ENCODE peak calls at places on chromosome 10, in seven cellular contexts. G is testis, L is heart right ventricle, Q is kidney epithelial cell, I is transverse colon, F is left ventricle myocardium inferior, S is Panc1. C is an unnamed sample. For H3K36me3, the result is how much of the 10 kb centered on the place peaks cover.

GRCh38 chr10:101229275-101230184 is at the start of gene LBX1:
- DNase-seq in S (no peak), Q (no peak), G (no peak), L (no peak), F (no peak), I (no peak), C (no peak)

GRCh38 chr10:49272251-49273081 is 26.5 kb upstream of the C10orf71 start:
- DNase-seq in G (no peak), L (peak), I (no peak), F (peak), Q (no peak), S (no peak), C (peak)

GRCh38 chr10:52446391-52446790 is 132.3 kb downstream of the DKK1 start:
- DNase-seq in F (no peak), I (no peak), Q (no peak), L (no peak), S (no peak), G (no peak), C (no peak)

GRCh38 chr10:47182934-47183725 is 116.9 kb upstream of the GDF10 start:
- DNase-seq in S (no peak), F (no peak), I (no peak), L (no peak), G (no peak), Q (no peak), C (no peak)

GRCh38 chr10:23818484-23818883 is 379.6 kb downstream of the OTUD1 start:
- DNase-seq in Q (no peak), I (no peak), S (no peak), L (no peak), F (no peak), G (no peak), C (no peak)

GRCh38 chr10:120749032-120749431 is 102.1 kb upstream of the WDR11 start:
- DNase-seq in G (no peak), S (no peak), L (no peak), Q (no peak), F (no peak), I (no peak), C (no peak)

GRCh38 chr10:116122664-116123063 is 150.3 kb downstream of the GFRA1 start:
- DNase-seq in F (no peak), S (no peak), I (no peak), G (no peak), L (no peak), Q (no peak), C (no peak)

GRCh38 chr10:5943536-5943935 is 33.8 kb downstream of the IL15RA start:
- DNase-seq in Q (no peak), I (no peak), G (no peak), S (no peak), F (peak), L (peak), C (peak)

GRCh38 chr10:44671321-44671720 is 239.8 kb upstream of the TMEM72 start:
- DNase-seq in L (no peak), Q (no peak), F (no peak), G (no peak), I (no peak), S (no peak), C (no peak)

DNA sequence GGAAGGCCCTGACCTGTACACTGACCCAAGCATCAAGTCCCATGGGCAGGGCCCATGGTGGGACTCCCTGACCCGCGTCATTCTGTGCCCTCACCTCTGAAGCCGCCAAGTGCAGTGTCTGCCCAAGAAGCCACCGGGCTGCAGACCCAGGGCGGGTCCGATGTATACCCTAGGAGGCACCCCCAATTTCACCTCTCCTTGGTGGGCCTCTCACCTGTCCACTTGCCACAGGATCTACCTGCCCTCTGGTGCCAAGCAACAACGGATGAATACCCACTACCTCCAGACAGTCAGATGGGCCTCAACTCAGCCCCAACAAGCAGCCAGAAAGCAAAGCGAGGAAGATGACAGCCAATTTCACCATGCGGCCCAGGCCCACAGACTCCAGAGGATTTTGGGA is 92.6 kb downstream of the CTBP2 start:
- DNase-seq in F (peak), S (no peak), I (no peak), G (no peak), L (no peak), Q (no peak), C (no peak)
- H3K36me3 ChIP-seq in F (under half), S (under half), I (under half), G (under half), L (under half), Q (under half), C (under half)

GRCh38 chr10:43619368-43619767 is 13.1 kb downstream of the ZNF485 start:
- DNase-seq in S (no peak), G (no peak), L (no peak), I (no peak), Q (no peak), F (no peak), C (no peak)

GRCh38 chr10:43622022-43622421 is 15.8 kb downstream of the ZNF485 start:
- DNase-seq in Q (no peak), G (no peak), S (no peak), I (peak), F (no peak), L (no peak), C (no peak)

DNA sequence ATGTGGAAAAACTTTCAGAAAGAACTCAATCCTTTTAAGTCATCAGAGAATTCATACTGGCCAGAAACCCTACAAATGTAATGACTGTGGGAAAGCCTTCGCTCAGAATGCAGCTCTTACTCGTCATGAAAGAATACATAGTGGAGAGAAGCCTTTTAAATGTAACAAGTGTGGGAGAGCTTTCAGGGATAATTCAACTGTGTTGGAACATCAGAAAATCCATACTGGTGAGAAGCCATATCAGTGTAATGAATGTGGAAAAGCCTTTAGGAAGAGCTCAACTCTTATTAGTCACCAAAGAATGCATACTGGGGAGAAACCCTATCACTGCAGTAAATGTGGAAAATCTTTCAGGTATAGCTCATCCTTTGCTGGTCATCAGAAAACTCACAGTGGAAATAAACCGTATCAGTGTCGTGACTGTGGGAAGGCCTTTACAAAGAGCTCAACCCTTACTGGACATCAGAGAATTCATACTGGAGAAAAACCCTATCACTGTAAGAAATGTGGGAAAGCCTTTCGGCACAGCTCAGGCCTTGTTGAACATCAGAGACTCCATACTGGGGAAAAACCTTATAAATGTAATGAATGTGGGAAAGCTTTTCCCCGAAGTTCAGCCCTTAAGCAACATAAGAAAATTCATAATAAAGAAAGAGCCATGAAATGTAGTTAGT is 10.6 kb downstream of the ZNF485 start:
- DNase-seq in L (no peak), I (no peak), F (no peak), G (no peak), Q (no peak), S (no peak), C (no peak)
- H3K36me3 ChIP-seq in L (under half), I (under half), F (under half), G (under half), Q (under half), S (under half), C (under half)

GRCh38 chr10:103100620-103101019 is 92.5 kb downstream of the NT5C2 start:
- DNase-seq in G (no peak), S (no peak), L (no peak), F (no peak), I (no peak), Q (no peak), C (no peak)

GRCh38 chr10:103104721-103105120 is 88.4 kb downstream of the NT5C2 start:
- DNase-seq in I (no peak), L (no peak), Q (no peak), S (no peak), F (no peak), G (no peak), C (no peak)

GRCh38 chr10:103106556-103106955 is 86.5 kb downstream of the NT5C2 start:
- DNase-seq in L (no peak), F (no peak), G (no peak), I (no peak), S (no peak), Q (no peak), C (no peak)

GRCh38 chr10:103105462-103105861 is 87.6 kb downstream of the NT5C2 start:
- DNase-seq in Q (no peak), F (no peak), L (no peak), I (no peak), G (no peak), S (no peak), C (no peak)

GRCh38 chr10:103102195-103102594 is 90.9 kb downstream of the NT5C2 start:
- DNase-seq in S (no peak), L (no peak), Q (no peak), F (no peak), I (no peak), G (no peak), C (no peak)
- H3K36me3 ChIP-seq in S (half or more), L (under half), Q (under half), F (half or more), I (half or more), G (under half), C (half or more)

GRCh38 chr10:46019170-46019528 is 11.3 kb downstream of the NCOA4 start:
- DNase-seq in L (no peak), F (no peak), I (no peak), G (no peak), Q (no peak), S (no peak), C (no peak)
- H3K36me3 ChIP-seq in L (under half), F (under half), I (under half), G (under half), Q (under half), S (under half), C (under half)

DNA sequence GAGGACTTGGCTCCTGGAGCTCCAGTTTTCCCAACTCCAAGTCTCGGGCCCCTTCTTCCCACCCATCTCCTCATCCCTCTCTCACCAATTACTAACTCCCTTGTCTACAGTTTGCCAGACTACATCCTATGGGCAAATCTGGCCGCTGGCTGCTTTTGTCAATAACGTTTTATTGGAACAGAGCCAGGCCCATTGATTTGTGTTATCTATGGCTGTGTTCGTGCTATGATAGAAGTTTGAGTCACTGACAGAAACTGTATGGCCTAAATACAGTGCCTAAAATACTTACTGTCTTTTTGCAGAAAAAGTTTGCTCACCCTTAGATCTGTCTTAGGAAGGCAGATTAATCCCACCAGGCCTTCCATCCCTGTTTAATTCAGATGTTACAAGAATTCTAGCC is 71.3 kb downstream of the PIP4K2A start:
- DNase-seq in Q (no peak), G (no peak), L (no peak), S (no peak), I (no peak), F (no peak), C (no peak)
- H3K36me3 ChIP-seq in Q (under half), G (under half), L (under half), S (under half), I (under half), F (under half), C (under half)

DNA sequence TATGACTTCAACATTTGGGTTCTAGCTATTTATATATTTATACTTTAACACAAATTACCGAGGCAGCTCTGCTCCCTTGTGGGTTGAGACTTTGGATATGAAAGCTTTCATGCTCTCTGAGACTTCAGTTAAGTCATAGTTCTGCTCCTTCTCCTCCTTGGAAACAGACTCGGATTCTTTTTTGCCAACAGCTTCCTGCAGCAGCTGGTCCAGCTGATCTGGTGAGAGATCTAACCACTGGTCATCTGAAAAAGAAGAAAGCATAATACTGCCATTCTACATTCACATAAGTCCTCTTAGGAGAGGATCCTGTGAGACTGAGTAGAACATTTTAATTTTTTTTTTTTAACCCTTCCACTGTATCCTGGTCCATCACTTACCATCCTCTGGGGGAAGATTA is 28.6 kb downstream of the ECD start:
- DNase-seq in S (no peak), I (no peak), Q (no peak), L (no peak), F (no peak), G (no peak), C (no peak)
- H3K36me3 ChIP-seq in S (under half), I (half or more), Q (under half), L (half or more), F (half or more), G (under half), C (half or more)

C was measured in psoas muscle.